ENCODE peak calls at places on chromosome 1, in ten cellular contexts. L, J, D, P, E, Z, H, O, G and N are unnamed samples.

GRCh38 chr1:89739013-89739843 is 81.6 kb upstream of the LRRC8D start:
- DNase-seq in L (peak; percentile 43), J (no peak), D (no peak), P (peak; percentile 91), E (no peak), Z (no peak), H (peak; percentile 65), O (peak; percentile 32), G (no peak), N (no peak)

GRCh38 chr1:93620841-93621210 is 60.8 kb downstream of the BCAR3 start:
- DNase-seq in L (peak; percentile 36), J (no peak), D (no peak), P (peak; percentile 46), E (no peak), Z (no peak), H (no peak), O (no peak), G (no peak), N (no peak)

GRCh38 chr1:236685917-236686814 is at the start of gene ACTN2:
- DNase-seq in L (peak; percentile 68), J (peak; percentile 57), D (peak; percentile 71), P (no peak), E (peak; percentile 61), Z (peak; percentile 76), H (peak; percentile 80), O (no peak), G (peak; percentile 77), N (peak; percentile 69)

GRCh38 chr1:51330331-51331201 is at the start of gene TTC39A:
- DNase-seq in L (no peak), J (no peak), D (no peak), P (no peak), E (no peak), Z (no peak), H (no peak), O (no peak), G (no peak), N (peak; percentile 46)

GRCh38 chr1:56255516-56256181 is 323.7 kb downstream of the PLPP3 start:
- DNase-seq in L (peak; percentile 96), J (no peak), D (peak; percentile 88), P (no peak), E (peak; percentile 54), Z (peak; percentile 95), H (peak; percentile 81), O (no peak), G (peak; percentile 66), N (peak; percentile 56)

GRCh38 chr1:6554907-6555778 is at the start of gene TAS1R1:
- DNase-seq in L (no peak), J (peak; percentile 55), D (peak; percentile 39), P (no peak), E (peak; percentile 59), Z (peak; percentile 87), H (peak; percentile 52), O (no peak), G (peak; percentile 42), N (peak; percentile 40)

GRCh38 chr1:117607471-117607870 is 1.6 kb downstream of the TENT5C start:
- DNase-seq in L (no peak), J (no peak), D (no peak), P (peak; percentile 9), E (no peak), Z (no peak), H (peak; percentile 49), O (no peak), G (no peak), N (peak; percentile 62)

GRCh38 chr1:20698195-20698910 is 19.5 kb downstream of the KIF17 start:
- DNase-seq in L (peak; percentile 19), J (no peak), D (no peak), P (peak; percentile 14), E (no peak), Z (no peak), H (no peak), O (peak; percentile 89), G (no peak), N (no peak)

GRCh38 chr1:87219626-87220025 is 109.1 kb upstream of the LMO4 start:
- DNase-seq in L (peak; percentile 78), J (no peak), D (no peak), P (peak; percentile 64), E (no peak), Z (no peak), H (no peak), O (no peak), G (no peak), N (no peak)

GRCh38 chr1:8586438-8586837 is 231.0 kb downstream of the RERE start:
- DNase-seq in L (no peak), J (no peak), D (no peak), P (peak; percentile 35), E (no peak), Z (no peak), H (no peak), O (no peak), G (no peak), N (no peak)

GRCh38 chr1:8554956-8555534 is 237.1 kb downstream of the SLC45A1 start:
- DNase-seq in L (peak; percentile 48), J (no peak), D (no peak), P (peak; percentile 69), E (no peak), Z (peak; percentile 42), H (no peak), O (no peak), G (no peak), N (peak; percentile 61)

GRCh38 chr1:236524142-236524891 is 535 bp downstream of the LGALS8 start:
- DNase-seq in L (peak; percentile 88), J (peak; percentile 65), D (no peak), P (peak; percentile 69), E (peak; percentile 53), Z (peak; percentile 65), H (peak; percentile 34), O (peak; percentile 61), G (no peak), N (peak; percentile 30)

GRCh38 chr1:51564124-51564523 is 45.1 kb upstream of the EPS15 start:
- DNase-seq in L (peak; percentile 64), J (no peak), D (no peak), P (peak; percentile 60), E (no peak), Z (no peak), H (no peak), O (no peak), G (no peak), N (no peak)

GRCh38 chr1:92186081-92186480 is 31.6 kb upstream of the C1orf146 start:
- DNase-seq in L (peak; percentile 25), J (no peak), D (no peak), P (peak; percentile 3), E (no peak), Z (no peak), H (no peak), O (no peak), G (no peak), N (no peak)

GRCh38 chr1:10383630-10384029 is 15.2 kb upstream of the PGD start:
- DNase-seq in L (no peak), J (no peak), D (no peak), P (no peak), E (no peak), Z (no peak), H (no peak), O (no peak), G (no peak), N (no peak)

GRCh38 chr1:76868154-76868882 is 1.0 kb downstream of the ST6GALNAC5 start:
- DNase-seq in L (peak; percentile 50), J (peak; percentile 55), D (peak; percentile 20), P (peak; percentile 46), E (peak; percentile 47), Z (no peak), H (peak; percentile 29), O (peak; percentile 21), G (peak; percentile 13), N (peak; percentile 17)

GRCh38 chr1:175504875-175505555 is 238.4 kb downstream of the TNR start:
- DNase-seq in L (peak; percentile 53), J (peak; percentile 59), D (no peak), P (no peak), E (no peak), Z (no peak), H (no peak), O (no peak), G (peak; percentile 28), N (no peak)

GRCh38 chr1:84669831-84670230 is 20.4 kb downstream of the SSX2IP start:
- DNase-seq in L (peak; percentile 82), J (no peak), D (no peak), P (peak; percentile 39), E (no peak), Z (no peak), H (no peak), O (no peak), G (no peak), N (no peak)
- H3K36me3 ChIP-seq in L (peaks cover 5% of the 10 kb centered on the region), J (no peaks in the 10 kb centered on the region), D (no peaks in the 10 kb centered on the region), P (no peaks in the 10 kb centered on the region), E (no peaks in the 10 kb centered on the region), Z (no peaks in the 10 kb centered on the region), H (peaks cover 11% of the 10 kb centered on the region), O (no peaks in the 10 kb centered on the region), G (peaks cover 10% of the 10 kb centered on the region), N (no peaks in the 10 kb centered on the region)

GRCh38 chr1:16189003-16189402 is 23.4 kb downstream of the ARHGEF19 start:
- DNase-seq in L (no peak), J (no peak), D (no peak), P (peak; percentile 83), E (no peak), Z (no peak), H (no peak), O (no peak), G (no peak), N (no peak)
- H3K9me3 ChIP-seq in L (no peaks in the 10 kb centered on the region), J (no peaks in the 10 kb centered on the region), D (no peaks in the 10 kb centered on the region), P (no peaks in the 10 kb centered on the region), E (no peaks in the 10 kb centered on the region), Z (no peaks in the 10 kb centered on the region), H (no peaks in the 10 kb centered on the region), O (no peaks in the 10 kb centered on the region), G (no peaks in the 10 kb centered on the region), N (no peaks in the 10 kb centered on the region)

DNA sequence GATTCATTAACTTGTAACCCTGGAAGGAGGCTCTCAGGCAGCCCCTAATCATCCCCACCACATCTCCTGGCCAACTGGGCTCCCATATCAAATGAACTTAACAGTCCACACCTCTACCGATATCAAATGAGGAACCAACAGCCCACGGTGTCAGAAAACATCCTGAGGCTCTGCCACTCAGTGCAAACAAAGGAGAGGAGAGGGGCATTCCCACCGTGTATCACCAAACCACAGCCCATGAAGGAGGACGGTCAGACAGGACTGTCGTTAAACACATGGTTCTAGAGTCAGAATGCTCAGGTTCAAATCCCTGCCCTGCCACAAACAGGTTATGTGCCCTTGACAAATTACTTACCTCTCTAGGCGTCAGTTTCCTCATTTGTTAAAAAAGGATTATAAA is 52.5 kb downstream of the ERI3 start:
- DNase-seq in L (no peak), J (no peak), D (no peak), P (no peak), E (no peak), Z (no peak), H (no peak), O (no peak), G (no peak), N (no peak)
- H3K36me3 ChIP-seq in L (peaks cover 18% of the 10 kb centered on the region), J (no peaks in the 10 kb centered on the region), D (peaks cover 10% of the 10 kb centered on the region), P (peaks cover 13% of the 10 kb centered on the region), E (peaks cover 79% of the 10 kb centered on the region), Z (peaks cover 17% of the 10 kb centered on the region), H (peaks cover 76% of the 10 kb centered on the region), O (peaks cover 38% of the 10 kb centered on the region), G (peaks cover 87% of the 10 kb centered on the region), N (peaks cover 4% of the 10 kb centered on the region)

GRCh38 chr1:248375446-248375845 is at the start of gene OR2T6:
- DNase-seq in L (no peak), J (no peak), D (no peak), P (no peak), E (no peak), Z (no peak), H (no peak), O (no peak), G (no peak), N (no peak)

GRCh38 chr1:248380854-248381253 is 5.3 kb downstream of the OR2T6 start:
- DNase-seq in L (no peak), J (no peak), D (no peak), P (no peak), E (no peak), Z (no peak), H (no peak), O (no peak), G (no peak), N (no peak)
- H3K9me3 ChIP-seq in L (no peaks in the 10 kb centered on the region), J (no peaks in the 10 kb centered on the region), D (no peaks in the 10 kb centered on the region), P (peaks cover 6% of the 10 kb centered on the region), E (no peaks in the 10 kb centered on the region), Z (no peaks in the 10 kb centered on the region), H (no peaks in the 10 kb centered on the region), O (peaks cover 12% of the 10 kb centered on the region), G (no peaks in the 10 kb centered on the region), N (no peaks in the 10 kb centered on the region)